ENCODE peak calls at places on chromosomes 3 and 15, in four cellular contexts. E is A549, T is GM12878, H is HepG2. I is an unnamed sample.

GRCh38 chr3:145450018-145450682 is 710.8 kb downstream of the PLOD2 start:
- DNase-seq in E (no peak), T (no peak), H (no peak), I (no peak)

GRCh38 chr3:186075931-186076567 is 32.8 kb downstream of the ETV5 start:
- DNase-seq in E (no peak), T (no peak), H (no peak), I (no peak)

GRCh38 chr3:128950223-128950938 is 43.5 kb downstream of the CFAP92 start:
- DNase-seq in E (peak; percentile 44), T (no peak), H (peak; percentile 80), I (peak; percentile 59)

GRCh38 chr15:38071211-38071972 is 137.0 kb downstream of the TMCO5A start:
- DNase-seq in E (no peak), T (no peak), H (no peak), I (no peak)

GRCh38 chr3:197135212-197135611 is 105.6 kb upstream of the MELTF start:
- DNase-seq in E (no peak), T (no peak), H (no peak), I (no peak)

GRCh38 chr3:66949898-66950297 is 48.2 kb upstream of the KBTBD8 start:
- DNase-seq in E (no peak), T (no peak), H (no peak), I (no peak)

GRCh38 chr3:25661694-25662455 is 2.8 kb downstream of the TOP2B start:
- DNase-seq in E (no peak), T (no peak), H (no peak), I (peak; percentile 12)

GRCh38 chr3:140164922-140165590 is 230.1 kb downstream of the CLSTN2 start:
- DNase-seq in E (no peak), T (no peak), H (no peak), I (no peak)

GRCh38 chr15:78360426-78360825 is 20.3 kb downstream of the CRABP1 start:
- DNase-seq in E (no peak), T (no peak), H (no peak), I (no peak)

GRCh38 chr3:155676252-155676981 is 68.5 kb downstream of the PLCH1 start:
- DNase-seq in E (peak; percentile 13), T (no peak), H (no peak), I (no peak)

DNA sequence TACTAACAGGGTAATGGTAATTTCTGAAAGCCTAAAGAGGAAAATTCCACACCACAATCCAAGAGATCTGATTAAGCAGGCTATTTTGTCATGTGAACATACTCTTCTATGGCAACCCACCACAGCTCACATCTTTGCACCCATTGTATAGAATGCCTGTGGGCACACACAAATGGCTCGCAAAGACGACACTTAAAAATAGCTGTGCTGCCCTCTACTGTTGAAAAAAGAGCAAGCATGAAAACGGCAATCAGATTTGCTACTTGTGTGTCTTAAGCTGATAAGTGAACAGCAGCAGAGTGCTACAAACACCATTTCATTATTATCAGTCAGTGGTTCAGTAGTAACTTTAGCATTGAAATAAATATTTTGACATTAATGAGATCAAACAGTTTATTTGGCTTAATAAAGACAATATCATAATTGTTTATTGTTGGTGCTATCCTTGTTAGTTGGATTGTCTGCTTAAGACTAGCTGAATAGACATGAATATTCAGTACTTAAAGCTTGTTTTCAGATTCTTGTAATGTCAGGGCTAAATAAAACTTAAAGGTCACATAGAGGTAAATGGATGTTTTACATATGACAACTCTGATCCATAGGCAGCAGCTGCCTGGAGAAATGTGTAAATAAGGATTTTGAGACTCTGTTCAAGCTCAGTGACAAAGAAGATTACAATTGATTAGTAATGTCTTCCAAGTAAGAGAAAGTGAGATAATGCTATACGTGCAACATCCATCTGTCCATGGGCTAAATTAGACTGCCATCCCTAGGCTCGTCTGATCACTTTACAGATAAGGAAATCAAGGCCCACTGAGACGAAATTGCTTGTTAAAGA is 199.1 kb downstream of the LRRN1 start:
- DNase-seq in E (peak; percentile 58), T (peak; percentile 11), H (peak; percentile 52), I (peak; percentile 71)
- TF ChIP-seq MYC in E (no peak), T (no peak), H (no peak), I (no peak)

DNA sequence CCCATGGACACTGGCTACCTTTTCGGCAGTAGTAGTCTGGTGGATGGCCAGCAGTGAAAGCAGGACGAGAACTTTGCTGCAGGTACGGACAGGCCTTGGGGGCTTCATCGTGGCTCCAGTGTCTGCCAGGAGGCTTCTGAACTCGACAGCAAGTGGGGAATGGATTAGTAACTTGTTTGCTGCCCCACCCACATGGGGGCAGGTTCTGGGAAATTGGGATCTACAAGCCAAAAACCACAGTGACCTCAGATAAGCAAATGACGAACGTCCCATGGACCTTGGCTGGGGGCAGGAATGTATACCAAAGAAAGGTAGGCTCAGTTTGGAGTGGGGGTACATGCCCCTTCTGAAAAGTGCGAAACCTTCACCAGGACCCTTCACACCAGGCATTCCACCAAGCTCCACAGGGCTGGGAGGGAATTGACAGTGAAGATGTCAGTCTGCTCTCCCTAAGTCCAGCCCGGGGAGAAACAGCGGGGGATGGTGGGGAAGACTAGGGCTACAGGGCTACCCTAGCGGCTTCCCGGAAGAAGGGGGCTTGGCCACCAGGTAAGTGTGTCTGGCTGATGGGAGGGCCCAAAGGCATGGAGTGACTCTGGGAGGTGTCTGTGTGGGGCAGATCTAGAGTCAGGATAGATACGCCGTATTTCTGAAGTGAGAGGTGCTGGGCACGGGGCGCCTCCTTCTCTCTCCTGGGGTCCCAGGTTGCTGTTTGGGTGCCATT is at the start of gene ITIH4:
- DNase-seq in E (no peak), T (no peak), H (no peak), I (no peak)
- TF ChIP-seq MYC in E (no peak), T (no peak), H (no peak), I (no peak)

GRCh38 chr3:32193101-32193500 is 45.4 kb upstream of the CMTM8 start:
- DNase-seq in E (no peak), T (no peak), H (no peak), I (no peak)

GRCh38 chr3:32184187-32184730 is 54.2 kb upstream of the CMTM8 start:
- DNase-seq in E (no peak), T (no peak), H (no peak), I (no peak)

GRCh38 chr3:32194653-32195052 is 43.8 kb upstream of the CMTM8 start:
- DNase-seq in E (no peak), T (no peak), H (no peak), I (no peak)

GRCh38 chr3:32186097-32186496 is 52.4 kb upstream of the CMTM8 start:
- DNase-seq in E (no peak), T (no peak), H (peak; percentile 94), I (no peak)

GRCh38 chr3:32189693-32190092 is 48.8 kb upstream of the CMTM8 start:
- DNase-seq in E (no peak), T (no peak), H (no peak), I (no peak)
- TF ChIP-seq MYC in E (no peak), T (no peak), H (no peak), I (no peak)

GRCh38 chr3:179297971-179298725 is 24.7 kb upstream of the ZNF639 start:
- DNase-seq in E (no peak), T (no peak), H (no peak), I (no peak)

GRCh38 chr3:179299316-179299715 is 23.5 kb upstream of the ZNF639 start:
- DNase-seq in E (no peak), T (no peak), H (no peak), I (no peak)

GRCh38 chr3:179302111-179302510 is 20.7 kb upstream of the ZNF639 start:
- DNase-seq in E (no peak), T (no peak), H (no peak), I (no peak)

GRCh38 chr3:179301645-179302044 is 21.2 kb upstream of the ZNF639 start:
- DNase-seq in E (no peak), T (no peak), H (no peak), I (no peak)

DNA sequence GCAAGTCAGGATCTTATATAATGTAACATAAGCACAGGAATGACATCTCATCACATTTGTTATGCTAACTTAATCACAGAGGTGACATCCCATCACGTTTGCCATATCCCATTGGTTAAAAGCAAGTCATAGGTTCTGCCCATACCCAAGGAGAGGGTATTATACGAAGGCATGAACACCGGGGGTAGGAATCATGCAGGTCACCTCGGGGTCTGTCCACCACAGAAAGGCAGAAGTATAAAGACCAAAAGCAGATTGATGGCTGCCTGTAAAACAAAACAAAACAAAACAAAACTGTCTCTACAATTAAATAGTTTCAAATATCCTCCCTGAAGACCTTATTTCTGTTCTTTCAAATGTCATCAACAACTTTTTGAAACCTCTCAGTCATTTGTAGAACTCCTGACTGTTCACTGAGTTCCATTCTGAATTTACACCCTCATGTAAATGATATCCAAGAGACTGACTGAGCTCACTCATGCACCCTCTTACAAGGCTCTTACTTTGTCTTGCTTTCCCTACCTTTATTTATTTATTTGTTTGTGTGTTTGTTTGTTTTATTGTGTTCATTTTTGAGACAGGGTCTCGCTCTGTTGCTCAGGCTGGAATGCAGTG is 22.7 kb upstream of the ZNF639 start:
- DNase-seq in E (no peak), T (no peak), H (no peak), I (no peak)
- TF ChIP-seq MYC in E (no peak), T (no peak), H (no peak), I (no peak)

GRCh38 chr15:69042531-69042930 is 28.0 kb downstream of the NOX5 start:
- DNase-seq in E (no peak), T (no peak), H (no peak), I (no peak)

GRCh38 chr15:69049976-69050375 is 35.5 kb downstream of the NOX5 start:
- DNase-seq in E (no peak), T (no peak), H (no peak), I (no peak)

GRCh38 chr15:69046781-69047180 is 32.3 kb downstream of the NOX5 start:
- DNase-seq in E (no peak), T (no peak), H (no peak), I (no peak)

GRCh38 chr15:69044899-69045298 is 30.4 kb downstream of the NOX5 start:
- DNase-seq in E (peak; percentile 74), T (no peak), H (no peak), I (peak; percentile 93)

DNA sequence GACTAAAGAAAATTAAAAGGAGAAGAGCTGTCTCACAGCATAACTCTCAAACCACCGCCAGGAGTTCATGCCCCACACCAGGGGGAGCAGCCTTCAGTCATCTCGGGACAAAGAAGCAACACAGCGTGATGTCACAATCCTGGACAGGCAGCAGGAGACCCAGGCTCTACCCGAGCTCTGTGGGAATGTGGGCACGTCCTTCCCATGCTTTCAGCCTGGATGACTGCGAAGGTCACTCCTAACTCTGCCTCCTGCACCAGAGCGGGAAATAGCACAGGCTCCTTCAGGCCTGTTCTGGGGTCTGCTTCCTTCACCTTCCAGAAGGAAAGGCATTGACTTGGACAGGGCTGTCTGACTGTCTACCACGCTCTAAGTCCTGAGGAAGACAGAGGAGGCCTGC is 31.3 kb downstream of the NOX5 start:
- DNase-seq in E (peak; percentile 58), T (no peak), H (peak; percentile 70), I (peak; percentile 76)
- TF ChIP-seq MYC in E (no peak), T (no peak), H (no peak), I (no peak)

DNA sequence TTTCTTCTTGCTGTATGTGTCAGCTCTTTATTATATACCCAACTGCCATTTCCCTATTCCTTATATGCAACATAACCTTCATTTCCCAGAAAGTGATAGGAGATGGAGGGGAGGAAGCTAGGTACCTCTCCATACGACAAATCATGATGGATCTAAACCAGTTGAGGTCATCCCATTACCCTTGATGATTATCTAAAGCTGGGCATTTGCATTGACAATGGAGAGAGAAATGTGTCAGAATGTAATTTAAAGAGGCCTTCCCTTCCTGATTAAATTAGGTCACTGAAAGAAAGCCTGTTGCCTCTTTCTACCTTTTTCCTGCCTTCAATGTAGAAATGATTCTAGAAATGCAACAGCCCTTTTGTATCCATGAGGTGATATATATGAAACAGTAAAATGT is 81.9 kb downstream of the SUCNR1 start:
- DNase-seq in E (no peak), T (no peak), H (no peak), I (no peak)
- TF ChIP-seq MYC in E (no peak), T (no peak), H (no peak), I (no peak)

I was measured in NB4.